ENCODE peak calls at places on chromosomes 1 and 21, in four cellular contexts. One of them, this sample, is unnamed.

GRCh38 chr1:8389962-8390535 is 72.1 kb downstream of the SLC45A1 start:
- DNase-seq in cardiac fibroblast: no peak
- DNase-seq in WTC11: no peak
- DNase-seq in HFFc6: no peak
- DNase-seq in this sample: peak

GRCh38 chr1:90687747-90688146 is 29.4 kb downstream of the BARHL2 start:
- DNase-seq in cardiac fibroblast: no peak
- DNase-seq in WTC11: no peak
- DNase-seq in HFFc6: no peak
- DNase-seq in this sample: no peak

GRCh38 chr1:176243746-176244145 is 36.7 kb upstream of the COP1 start:
- DNase-seq in cardiac fibroblast: no peak
- DNase-seq in WTC11: no peak
- DNase-seq in HFFc6: peak
- DNase-seq in this sample: no peak

GRCh38 chr1:3011631-3012510 is 9.4 kb upstream of the ACTRT2 start:
- DNase-seq in cardiac fibroblast: no peak
- DNase-seq in WTC11: no peak
- DNase-seq in HFFc6: no peak
- DNase-seq in this sample: no peak

GRCh38 chr1:94634977-94635416 is 93.4 kb upstream of the F3 start:
- DNase-seq in cardiac fibroblast: no peak
- DNase-seq in WTC11: no peak
- DNase-seq in HFFc6: no peak
- DNase-seq in this sample: no peak

GRCh38 chr1:226646026-226646869 is 92.8 kb downstream of the ITPKB start:
- DNase-seq in cardiac fibroblast: no peak
- DNase-seq in WTC11: no peak
- DNase-seq in HFFc6: no peak
- DNase-seq in this sample: peak

GRCh38 chr1:100423832-100424337 is 71.6 kb downstream of the CDC14A start:
- DNase-seq in cardiac fibroblast: no peak
- DNase-seq in WTC11: no peak
- DNase-seq in HFFc6: no peak
- DNase-seq in this sample: peak

GRCh38 chr21:16588433-16588860 is 858.7 kb downstream of the USP25 start:
- DNase-seq in cardiac fibroblast: peak
- DNase-seq in WTC11: peak
- DNase-seq in HFFc6: peak
- DNase-seq in this sample: no peak

GRCh38 chr1:211698161-211699026 is 23.0 kb upstream of the NEK2 start:
- DNase-seq in cardiac fibroblast: peak
- DNase-seq in WTC11: peak
- DNase-seq in HFFc6: peak
- DNase-seq in this sample: peak

GRCh38 chr21:42199488-42200463 is 19.2 kb upstream of the ABCG1 start:
- DNase-seq in cardiac fibroblast: peak
- DNase-seq in WTC11: no peak
- DNase-seq in HFFc6: peak
- DNase-seq in this sample: peak

GRCh38 chr21:26679299-26679698 is 106.2 kb upstream of the CYYR1 start:
- DNase-seq in cardiac fibroblast: no peak
- DNase-seq in WTC11: no peak
- DNase-seq in HFFc6: no peak
- DNase-seq in this sample: no peak

GRCh38 chr1:55427576-55427975 is 212.4 kb upstream of the USP24 start:
- DNase-seq in cardiac fibroblast: no peak
- DNase-seq in WTC11: no peak
- DNase-seq in HFFc6: peak
- DNase-seq in this sample: no peak

GRCh38 chr1:43530483-43531452 is at the start of gene PTPRF:
- DNase-seq in cardiac fibroblast: peak
- DNase-seq in WTC11: peak
- DNase-seq in HFFc6: peak
- DNase-seq in this sample: peak

GRCh38 chr1:240501115-240501514 is 110.8 kb downstream of the GREM2 start:
- DNase-seq in cardiac fibroblast: no peak
- DNase-seq in WTC11: no peak
- DNase-seq in HFFc6: peak
- DNase-seq in this sample: no peak

GRCh38 chr1:161885013-161885412 is 118.9 kb downstream of the ATF6 start:
- DNase-seq in cardiac fibroblast: peak
- DNase-seq in WTC11: no peak
- DNase-seq in HFFc6: peak
- DNase-seq in this sample: no peak

GRCh38 chr1:25613091-25613490 is 3.5 kb upstream of the MAN1C1 start:
- DNase-seq in cardiac fibroblast: no peak
- DNase-seq in WTC11: no peak
- DNase-seq in HFFc6: no peak
- DNase-seq in this sample: no peak

GRCh38 chr1:14716474-14716873 is 118.0 kb downstream of the KAZN start:
- DNase-seq in cardiac fibroblast: no peak
- DNase-seq in WTC11: no peak
- DNase-seq in HFFc6: no peak
- DNase-seq in this sample: no peak

GRCh38 chr1:6148497-6149241 is 31.5 kb downstream of the CHD5 start:
- DNase-seq in cardiac fibroblast: peak
- DNase-seq in WTC11: peak
- DNase-seq in HFFc6: no peak
- DNase-seq in this sample: peak

GRCh38 chr21:35646606-35647005 is 413.7 kb downstream of the SETD4 start:
- DNase-seq in cardiac fibroblast: no peak
- DNase-seq in WTC11: no peak
- DNase-seq in HFFc6: peak
- DNase-seq in this sample: no peak

GRCh38 chr1:192157067-192157466 is 1.2 kb upstream of the RGS18 start:
- DNase-seq in cardiac fibroblast: no peak
- DNase-seq in WTC11: no peak
- DNase-seq in HFFc6: no peak
- DNase-seq in this sample: no peak
- TF ChIP-seq CTCF in cardiac fibroblast: no peak
- TF ChIP-seq CTCF in WTC11: no peak
- TF ChIP-seq CTCF in HFFc6: no peak
- TF ChIP-seq CTCF in this sample: no peak

DNA sequence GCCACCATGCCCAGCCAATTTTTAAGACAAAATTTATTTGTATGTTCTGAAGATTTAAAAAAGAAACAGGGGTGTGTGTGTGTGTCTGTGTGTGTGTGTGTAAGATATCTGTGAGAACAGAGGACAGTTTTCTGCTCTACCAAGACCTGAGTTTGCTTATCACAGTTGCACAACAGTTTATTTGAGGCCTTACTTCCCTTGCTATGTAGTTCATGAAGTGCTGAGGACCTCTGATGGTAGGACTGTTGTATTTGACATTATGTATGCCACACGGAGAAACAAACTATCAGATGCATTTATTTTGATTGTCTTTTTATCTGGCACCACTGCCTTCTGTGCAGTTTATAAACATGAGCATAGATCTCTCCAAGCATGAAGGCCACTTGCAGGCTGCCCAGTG is 355.2 kb downstream of the PBX1 start:
- DNase-seq in cardiac fibroblast: peak
- DNase-seq in WTC11: no peak
- DNase-seq in HFFc6: peak
- DNase-seq in this sample: no peak
- TF ChIP-seq CTCF in cardiac fibroblast: no peak
- TF ChIP-seq CTCF in WTC11: no peak
- TF ChIP-seq CTCF in HFFc6: peak
- TF ChIP-seq CTCF in this sample: no peak

GRCh38 chr1:37175666-37176215 is 141.4 kb upstream of the GRIK3 start:
- DNase-seq in cardiac fibroblast: no peak
- DNase-seq in WTC11: no peak
- DNase-seq in HFFc6: no peak
- DNase-seq in this sample: no peak

GRCh38 chr1:37174876-37175275 is 140.6 kb upstream of the GRIK3 start:
- DNase-seq in cardiac fibroblast: no peak
- DNase-seq in WTC11: no peak
- DNase-seq in HFFc6: no peak
- DNase-seq in this sample: no peak

GRCh38 chr1:37171651-37172050 is 137.3 kb upstream of the GRIK3 start:
- DNase-seq in cardiac fibroblast: no peak
- DNase-seq in WTC11: no peak
- DNase-seq in HFFc6: no peak
- DNase-seq in this sample: no peak

GRCh38 chr1:37176269-37176668 is 142.0 kb upstream of the GRIK3 start:
- DNase-seq in cardiac fibroblast: no peak
- DNase-seq in WTC11: no peak
- DNase-seq in HFFc6: no peak
- DNase-seq in this sample: no peak

DNA sequence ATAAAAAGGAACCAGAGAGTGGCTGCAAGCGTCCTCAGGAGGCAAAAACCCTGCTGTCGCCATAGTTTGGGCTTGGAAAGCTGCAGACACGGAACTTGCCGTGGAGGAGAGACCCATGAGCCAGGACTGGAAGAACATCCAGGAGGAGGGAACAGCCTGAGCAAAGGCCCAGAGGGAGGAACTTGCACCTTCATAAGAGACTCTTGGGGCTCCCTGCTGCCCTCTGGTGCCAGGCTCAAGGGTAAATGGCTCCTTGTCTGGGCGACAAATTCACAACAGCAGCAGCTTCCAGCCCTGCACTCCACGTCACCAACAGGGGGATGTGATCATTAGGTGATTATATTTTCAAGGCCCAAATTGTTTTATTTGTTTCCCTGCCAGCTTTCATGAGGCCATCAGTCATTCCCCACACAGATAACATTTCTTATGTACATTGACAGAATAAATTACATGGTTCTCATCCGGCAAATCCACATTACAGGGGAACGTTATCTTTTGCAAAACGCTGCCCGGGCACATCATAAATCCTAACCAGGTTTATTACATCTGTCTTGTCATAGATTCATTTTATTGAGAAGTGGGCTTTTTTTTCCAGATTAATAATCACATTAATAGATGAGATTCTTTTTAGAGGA is 143.0 kb upstream of the GRIK3 start:
- DNase-seq in cardiac fibroblast: peak
- DNase-seq in WTC11: peak
- DNase-seq in HFFc6: no peak
- DNase-seq in this sample: peak
- TF ChIP-seq CTCF in cardiac fibroblast: no peak
- TF ChIP-seq CTCF in WTC11: no peak
- TF ChIP-seq CTCF in HFFc6: peak
- TF ChIP-seq CTCF in this sample: peak

DNA sequence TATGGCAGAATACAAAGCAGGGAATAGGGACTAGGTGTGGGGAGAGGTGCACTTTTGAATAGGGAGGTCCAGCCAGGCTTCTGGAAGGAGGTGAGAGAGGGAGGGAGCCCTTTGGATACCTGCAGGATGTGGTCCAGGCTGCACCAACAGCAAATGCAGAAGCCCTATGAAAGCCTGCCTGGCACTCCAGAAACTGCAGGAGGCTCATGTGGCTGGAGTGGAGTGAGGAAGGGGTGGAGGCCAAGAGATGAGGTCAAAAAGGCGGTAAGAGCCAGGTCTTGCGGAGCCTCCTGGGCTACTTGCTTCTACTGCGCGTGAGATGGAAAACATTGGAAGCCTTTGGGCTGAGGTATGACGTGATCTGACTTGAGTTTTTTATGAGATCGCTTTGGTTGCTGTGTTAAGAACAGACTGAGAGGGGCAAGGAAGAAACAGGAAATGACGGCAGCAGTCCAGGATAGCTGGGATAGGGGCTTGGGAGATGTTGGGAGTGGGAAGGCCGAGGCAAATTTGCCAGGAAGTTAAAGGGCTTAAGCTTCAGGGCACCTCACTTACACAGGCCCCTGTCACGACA is 4.4 kb upstream of the BATF3 start:
- DNase-seq in cardiac fibroblast: no peak
- DNase-seq in WTC11: no peak
- DNase-seq in HFFc6: no peak
- DNase-seq in this sample: no peak
- TF ChIP-seq CTCF in cardiac fibroblast: no peak
- TF ChIP-seq CTCF in WTC11: no peak
- TF ChIP-seq CTCF in HFFc6: no peak
- TF ChIP-seq CTCF in this sample: no peak

DNA sequence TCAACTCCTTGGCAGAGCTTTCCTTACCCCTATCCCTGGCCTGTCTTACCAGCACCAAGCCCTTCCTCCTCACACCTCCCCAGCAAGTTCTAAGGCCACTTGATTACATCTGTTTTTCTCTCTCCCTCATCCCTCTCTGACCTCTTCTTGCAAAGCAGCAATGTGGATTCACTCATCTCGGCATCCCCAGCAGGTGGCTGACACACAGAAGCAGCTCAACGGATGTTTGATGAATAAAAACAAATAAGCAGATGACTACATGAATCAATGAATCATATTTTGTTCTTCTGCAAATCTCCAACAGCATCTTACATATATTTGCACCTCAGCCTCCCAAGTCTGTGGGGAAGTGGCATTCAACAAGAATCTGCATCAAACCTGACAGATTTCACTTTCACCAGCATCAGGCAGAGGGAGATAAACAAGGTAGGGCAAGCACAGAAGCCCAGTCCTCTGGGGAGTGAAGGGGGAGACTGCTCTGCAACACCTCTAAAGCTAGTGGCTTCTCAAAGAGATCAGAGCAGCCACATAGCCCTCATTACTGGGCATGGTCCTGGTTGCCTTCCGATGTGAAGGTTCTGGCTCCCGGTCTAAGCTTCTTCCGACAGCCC is 34.0 kb downstream of the CAPN8 start:
- DNase-seq in cardiac fibroblast: no peak
- DNase-seq in WTC11: no peak
- DNase-seq in HFFc6: no peak
- DNase-seq in this sample: no peak
- TF ChIP-seq CTCF in cardiac fibroblast: no peak
- TF ChIP-seq CTCF in WTC11: no peak
- TF ChIP-seq CTCF in HFFc6: no peak
- TF ChIP-seq CTCF in this sample: no peak

This sample was measured in activated CD8-positive, alpha-beta T cell treated with anti-CD3 and anti-CD28 coated beads for 36 hours.